ENCODE peak calls at places on chromosomes 5 and 9, in four cellular contexts. W is HepG2, D is K562, L is WTC11. Y is an unnamed sample.

GRCh38 chr5:1507457-1507856 is 16.3 kb downstream of the LPCAT1 start:
- DNase-seq in W (no peak), L (no peak), D (no peak), Y (no peak)

GRCh38 chr9:89579741-89580395 is 24.9 kb upstream of the GADD45G start:
- DNase-seq in W (no peak), D (no peak), L (no peak), Y (no peak)

GRCh38 chr5:58075907-58076306 is 384.0 kb downstream of the PLK2 start:
- DNase-seq in D (no peak), W (no peak), L (no peak), Y (no peak)

GRCh38 chr9:19922476-19923118 is 133.8 kb upstream of the SLC24A2 start:
- DNase-seq in L (peak; percentile 44), W (peak; percentile 21), D (peak; percentile 19), Y (peak; percentile 81)

GRCh38 chr9:16825364-16825763 is 45.1 kb downstream of the BNC2 start:
- DNase-seq in D (no peak), W (no peak), L (no peak), Y (no peak)

GRCh38 chr5:149938791-149939358 is 5.7 kb downstream of the PDE6A start:
- DNase-seq in D (peak; percentile 36), L (no peak), W (no peak), Y (no peak)

GRCh38 chr5:147055304-147055826 is 176.8 kb upstream of the PPP2R2B start:
- DNase-seq in L (no peak), W (no peak), D (no peak), Y (no peak)

GRCh38 chr9:110131499-110131898 is 76.5 kb downstream of the C9orf152 start:
- DNase-seq in D (no peak), L (no peak), W (no peak), Y (no peak)

GRCh38 chr9:114157516-114158176 is 2.3 kb downstream of the COL27A1 start:
- DNase-seq in L (no peak), W (no peak), D (no peak), Y (no peak)

GRCh38 chr5:141507387-141508091 is 18.7 kb downstream of the PCDHGC5 start:
- DNase-seq in L (no peak), W (no peak), D (no peak), Y (no peak)

GRCh38 chr9:124220551-124221451 is 36.9 kb upstream of the NEK6 start:
- DNase-seq in D (no peak), W (peak; percentile 44), L (no peak), Y (no peak)

GRCh38 chr9:8955315-8955714 is 1155.7 kb upstream of the DMAC1 start:
- DNase-seq in L (no peak), D (no peak), W (no peak), Y (no peak)

GRCh38 chr5:131671409-131671808 is 36.4 kb upstream of the RAPGEF6 start:
- DNase-seq in L (no peak), D (peak; percentile 9), W (no peak), Y (no peak)

GRCh38 chr5:55151923-55152842 is 7.8 kb upstream of the GPX8 start:
- DNase-seq in W (no peak), D (no peak), L (no peak), Y (no peak)

GRCh38 chr5:140303987-140304386 is 1.1 kb upstream of the PFDN1 start:
- DNase-seq in W (no peak), D (no peak), L (no peak), Y (no peak)

GRCh38 chr5:172864747-172865146 is 30.7 kb downstream of the ERGIC1 start:
- DNase-seq in D (no peak), L (no peak), W (no peak), Y (no peak)

GRCh38 chr5:37709020-37709419 is 130.8 kb downstream of the GDNF start:
- DNase-seq in D (no peak), W (no peak), L (no peak), Y (no peak)

GRCh38 chr5:143051244-143052058 is 281.3 kb downstream of the ARHGAP26 start:
- DNase-seq in L (no peak), W (peak; percentile 78), D (peak; percentile 11), Y (peak; percentile 34)

GRCh38 chr9:2800385-2801179 is 43.3 kb downstream of the PUM3 start:
- DNase-seq in L (no peak), D (no peak), W (peak; percentile 24), Y (no peak)

GRCh38 chr9:18923167-18923566 is 109.8 kb downstream of the SAXO1 start:
- DNase-seq in W (no peak), D (no peak), L (no peak), Y (no peak)

GRCh38 chr5:150762216-150762615 is 3.4 kb upstream of the DCTN4 start:
- DNase-seq in W (no peak), D (no peak), L (no peak), Y (no peak)

DNA sequence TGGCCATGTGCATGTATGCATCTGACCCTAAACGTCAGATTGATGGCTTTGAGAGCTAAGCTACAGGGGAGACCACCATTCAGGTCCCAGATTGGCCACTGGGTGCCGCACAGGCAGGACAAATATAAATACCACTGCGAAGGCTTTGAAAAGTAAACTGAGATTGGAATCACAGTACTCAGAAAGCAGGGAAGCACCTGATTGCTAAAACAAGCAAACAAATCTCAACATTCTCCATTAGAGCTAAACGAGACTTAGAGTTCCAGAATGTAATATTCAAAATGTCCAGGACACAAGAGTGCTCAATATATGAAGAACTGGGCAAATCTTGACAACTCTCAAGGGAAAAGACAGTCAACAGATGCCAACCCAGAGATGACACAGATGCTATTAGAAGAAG is 61.0 kb upstream of the GFPT2 start:
- DNase-seq in D (no peak), L (no peak), W (no peak), Y (no peak)
- TF ChIP-seq ELF4 in D (no peak), L (no peak), W (no peak), Y (no peak)

GRCh38 chr9:37302277-37302676 is 120.2 kb upstream of the GRHPR start:
- DNase-seq in D (no peak), L (no peak), W (no peak), Y (no peak)
- TF ChIP-seq ELF4 in D (no peak), L (no peak), W (no peak), Y (no peak)

DNA sequence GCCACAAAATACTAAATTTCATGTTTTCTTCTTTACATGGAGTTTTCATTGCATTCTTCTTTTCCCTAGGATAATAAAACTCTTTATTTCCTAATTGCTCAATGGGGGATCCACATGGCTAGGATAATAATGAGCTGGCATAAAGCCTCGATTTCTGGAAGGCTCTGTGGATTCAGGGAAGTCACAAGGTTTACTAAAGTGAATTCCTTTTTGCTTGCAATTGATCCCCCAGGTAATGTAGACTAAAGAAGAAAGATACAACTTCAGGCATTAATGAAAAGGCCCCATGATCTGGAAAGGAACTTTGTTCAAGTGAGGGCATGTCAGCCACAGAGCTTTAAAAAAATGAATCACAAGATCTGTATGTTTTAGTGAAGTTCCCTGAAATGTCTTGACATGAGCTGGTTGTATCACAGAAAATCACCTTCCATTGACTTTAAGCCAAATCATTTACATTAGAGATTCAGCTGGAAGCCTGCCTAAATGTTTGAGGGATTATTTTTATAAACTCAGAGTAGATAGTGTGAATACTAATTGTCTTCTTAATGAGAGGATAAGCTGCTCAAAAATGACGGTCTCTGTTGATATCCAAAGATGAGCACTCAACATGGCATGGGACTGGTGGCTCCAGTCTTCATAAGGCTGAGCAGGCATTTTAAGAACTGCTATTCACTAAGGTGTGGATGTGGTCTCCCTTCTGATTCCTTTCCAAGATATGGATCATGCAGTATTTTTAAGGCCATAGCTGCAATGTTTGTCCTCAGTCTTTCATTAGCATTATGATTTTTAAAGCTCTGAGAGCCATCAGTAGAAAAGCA is 377.3 kb upstream of the RIOK2 start:
- DNase-seq in W (no peak), L (no peak), D (no peak), Y (no peak)
- TF ChIP-seq ELF4 in W (no peak), L (no peak), D (no peak), Y (no peak)

GRCh38 chr9:133344979-133345378 is 3.0 kb downstream of the MED22 start:
- DNase-seq in D (no peak), L (no peak), W (no peak), Y (no peak)
- TF ChIP-seq ELF4 in D (no peak), L (no peak), W (no peak), Y (no peak)

GRCh38 chr5:157387683-157388093 is 72.3 kb upstream of the NIPAL4 start:
- DNase-seq in D (no peak), L (no peak), W (peak; percentile 23), Y (no peak)

GRCh38 chr5:157389103-157389502 is 70.9 kb upstream of the NIPAL4 start:
- DNase-seq in L (no peak), W (no peak), D (no peak), Y (no peak)

GRCh38 chr5:157390924-157391297 is 69.1 kb upstream of the NIPAL4 start:
- DNase-seq in L (no peak), D (no peak), W (no peak), Y (no peak)

GRCh38 chr5:157388148-157388547 is 71.9 kb upstream of the NIPAL4 start:
- DNase-seq in L (no peak), D (no peak), W (no peak), Y (no peak)

DNA sequence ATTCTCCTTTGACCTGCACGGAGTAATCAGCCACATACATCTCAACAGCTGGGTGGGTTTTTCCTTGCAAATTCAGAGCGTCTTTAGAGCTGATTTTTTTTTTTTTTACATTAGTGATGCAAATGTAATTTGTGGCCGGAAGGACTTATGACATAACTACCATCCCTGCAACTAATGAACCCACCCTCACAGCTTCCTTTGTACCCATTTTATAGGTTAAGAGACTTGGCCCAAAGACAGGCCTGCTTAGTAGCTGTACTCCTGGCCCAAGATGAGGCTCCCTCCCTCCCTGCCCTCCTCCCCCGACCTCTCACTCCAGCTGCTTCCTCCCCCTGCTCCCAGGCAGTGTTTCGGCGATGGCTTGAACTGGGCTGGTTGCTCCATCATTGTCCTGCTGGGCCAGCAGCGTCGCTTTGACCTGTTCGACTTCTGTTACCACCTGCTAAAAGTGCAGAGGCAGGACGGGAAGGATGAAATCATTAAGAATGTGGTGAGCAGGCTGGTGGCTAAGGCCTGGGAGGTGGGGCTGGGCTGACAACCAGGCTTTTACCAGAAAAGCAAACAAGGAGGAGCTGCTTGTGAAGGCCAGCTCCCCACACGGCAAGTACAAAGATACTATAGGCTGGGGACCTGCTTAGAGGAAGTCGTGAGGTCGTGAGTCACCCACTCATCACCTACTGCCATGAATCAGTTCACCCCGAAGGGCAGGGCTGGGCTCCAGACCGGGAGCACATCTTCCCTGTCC is 69.7 kb upstream of the NIPAL4 start:
- DNase-seq in L (no peak), W (peak; percentile 93), D (no peak), Y (no peak)
- TF ChIP-seq ELF4 in L (no peak), W (no peak), D (no peak), Y (no peak)

Y was measured in HEK293T.